ENCODE peak calls at places on chromosomes 1 and 21, in nine cellular contexts. Y, H, U, O, K, B, W, E and C are unnamed samples.

GRCh38 chr1:177307771-177308170 is 137.0 kb downstream of the BRINP2 start:
- DNase-seq in Y (no peak), H (no peak), U (no peak), O (no peak), K (no peak), B (no peak), W (no peak), E (no peak), C (no peak)

GRCh38 chr1:188670837-188671236 is 1806.8 kb downstream of the BRINP3 start:
- DNase-seq in Y (no peak), H (no peak), U (no peak), O (no peak), K (no peak), B (peak; percentile 23), W (no peak), E (peak; percentile 13), C (no peak)

GRCh38 chr1:25051504-25051903 is 121.4 kb upstream of the RUNX3 start:
- DNase-seq in Y (no peak), H (no peak), U (no peak), O (no peak), K (no peak), B (no peak), W (no peak), E (peak; percentile 52), C (no peak)

GRCh38 chr1:93827633-93828436 is 51.2 kb downstream of the DNTTIP2 start:
- DNase-seq in Y (no peak), H (no peak), U (no peak), O (no peak), K (no peak), B (no peak), W (no peak), E (no peak), C (no peak)

GRCh38 chr1:242828199-242828598 is 303.7 kb upstream of the PLD5 start:
- DNase-seq in Y (no peak), H (no peak), U (no peak), O (peak; percentile 50), K (no peak), B (no peak), W (no peak), E (no peak), C (no peak)

GRCh38 chr1:87642581-87643129 is 314.0 kb downstream of the LMO4 start:
- DNase-seq in Y (peak; percentile 62), H (no peak), U (no peak), O (no peak), K (no peak), B (no peak), W (peak; percentile 33), E (peak; percentile 61), C (no peak)

GRCh38 chr1:109777980-109778625 is 14.4 kb upstream of the EPS8L3 start:
- DNase-seq in Y (no peak), H (no peak), U (no peak), O (no peak), K (no peak), B (no peak), W (no peak), E (no peak), C (no peak)

GRCh38 chr21:46112731-46113215 is 14.9 kb downstream of the COL6A2 start:
- DNase-seq in Y (no peak), H (no peak), U (no peak), O (no peak), K (no peak), B (no peak), W (no peak), E (no peak), C (no peak)

GRCh38 chr1:39204441-39205081 is at the start of gene MACF1:
- DNase-seq in Y (no peak), H (peak; percentile 80), U (no peak), O (peak; percentile 58), K (no peak), B (peak; percentile 91), W (no peak), E (peak; percentile 55), C (no peak)

GRCh38 chr1:245856944-245857531 is 650.0 kb downstream of the SMYD3 start:
- DNase-seq in Y (no peak), H (no peak), U (no peak), O (no peak), K (no peak), B (peak; percentile 76), W (no peak), E (no peak), C (no peak)

GRCh38 chr21:17359781-17360180 is 153.1 kb upstream of the CXADR start:
- DNase-seq in Y (no peak), H (no peak), U (no peak), O (no peak), K (no peak), B (no peak), W (no peak), E (peak; percentile 77), C (no peak)

GRCh38 chr1:85488126-85488525 is 23.2 kb upstream of the DDAH1 start:
- DNase-seq in Y (no peak), H (no peak), U (no peak), O (no peak), K (no peak), B (no peak), W (no peak), E (no peak), C (no peak)

GRCh38 chr21:41369105-41369914 is 7.5 kb downstream of the MX2 start:
- DNase-seq in Y (no peak), H (no peak), U (peak; percentile 9), O (no peak), K (peak; percentile 23), B (no peak), W (peak; percentile 56), E (no peak), C (no peak)

GRCh38 chr1:160704250-160704649 is 7.4 kb downstream of the CD48 start:
- DNase-seq in Y (no peak), H (no peak), U (no peak), O (no peak), K (no peak), B (no peak), W (no peak), E (no peak), C (no peak)

GRCh38 chr1:236072001-236072400 is 7.1 kb upstream of the NID1 start:
- DNase-seq in Y (no peak), H (no peak), U (no peak), O (no peak), K (no peak), B (no peak), W (no peak), E (no peak), C (no peak)

GRCh38 chr21:29077651-29078090 is 4.2 kb upstream of the CCT8 start:
- DNase-seq in Y (peak; percentile 24), H (no peak), U (no peak), O (no peak), K (peak; percentile 18), B (no peak), W (no peak), E (no peak), C (no peak)

GRCh38 chr1:85576642-85577420 is 3.7 kb upstream of the CCN1 start:
- DNase-seq in Y (no peak), H (peak; percentile 58), U (no peak), O (no peak), K (no peak), B (peak; percentile 84), W (peak; percentile 86), E (no peak), C (peak; percentile 63)

GRCh38 chr1:178284059-178284458 is 190.2 kb downstream of the RASAL2 start:
- DNase-seq in Y (no peak), H (no peak), U (no peak), O (no peak), K (no peak), B (no peak), W (no peak), E (no peak), C (no peak)

GRCh38 chr1:47703981-47704596 is 266.2 kb downstream of the FOXD2 start:
- DNase-seq in Y (no peak), H (peak; percentile 42), U (no peak), O (no peak), K (no peak), B (peak; percentile 9), W (no peak), E (peak; percentile 17), C (peak; percentile 30)

GRCh38 chr1:2053217-2053616 is 3.0 kb downstream of the PRKCZ start:
- DNase-seq in Y (no peak), H (no peak), U (no peak), O (no peak), K (no peak), B (no peak), W (no peak), E (no peak), C (no peak)

GRCh38 chr1:84361796-84362195 is 36.5 kb upstream of the DNASE2B start:
- DNase-seq in Y (no peak), H (no peak), U (no peak), O (no peak), K (no peak), B (no peak), W (no peak), E (no peak), C (no peak)

GRCh38 chr1:241772932-241773500 is 75.0 kb upstream of the EXO1 start:
- DNase-seq in Y (no peak), H (no peak), U (no peak), O (no peak), K (no peak), B (no peak), W (no peak), E (no peak), C (no peak)

GRCh38 chr1:110879758-110880606 is 7.0 kb downstream of the CD53 start:
- DNase-seq in Y (no peak), H (no peak), U (peak; percentile 27), O (no peak), K (no peak), B (no peak), W (no peak), E (no peak), C (no peak)

GRCh38 chr1:94580367-94581115 is 39.0 kb upstream of the F3 start:
- DNase-seq in Y (no peak), H (no peak), U (no peak), O (no peak), K (no peak), B (no peak), W (no peak), E (no peak), C (no peak)

GRCh38 chr1:32939655-32940371 is 24.8 kb downstream of the RNF19B start:
- DNase-seq in Y (no peak), H (peak; percentile 75), U (no peak), O (no peak), K (no peak), B (no peak), W (no peak), E (no peak), C (no peak)

GRCh38 chr21:32807717-32808380 is 36.3 kb upstream of the PAXBP1 start:
- DNase-seq in Y (no peak), H (peak; percentile 44), U (no peak), O (no peak), K (no peak), B (no peak), W (peak; percentile 20), E (no peak), C (no peak)

GRCh38 chr1:10287023-10287645 is 76.8 kb downstream of the KIF1B start:
- DNase-seq in Y (no peak), H (no peak), U (no peak), O (no peak), K (no peak), B (no peak), W (no peak), E (no peak), C (no peak)

GRCh38 chr1:85681087-85681486 is 27.1 kb downstream of the ZNHIT6 start:
- DNase-seq in Y (no peak), H (peak; percentile 55), U (no peak), O (peak; percentile 14), K (no peak), B (peak; percentile 47), W (peak; percentile 9), E (no peak), C (no peak)

GRCh38 chr1:11823366-11824137 is 17.6 kb downstream of the CLCN6 start:
- DNase-seq in Y (no peak), H (no peak), U (no peak), O (no peak), K (no peak), B (no peak), W (no peak), E (no peak), C (no peak)

GRCh38 chr1:2472109-2472508 is 4.0 kb upstream of the PLCH2 start:
- DNase-seq in Y (no peak), H (no peak), U (no peak), O (no peak), K (no peak), B (no peak), W (no peak), E (no peak), C (no peak)

GRCh38 chr1:234691567-234691966 is 81.6 kb upstream of the IRF2BP2 start:
- DNase-seq in Y (no peak), H (no peak), U (no peak), O (no peak), K (peak; percentile 15), B (no peak), W (no peak), E (no peak), C (no peak)